ENCODE peak calls at places on chromosomes 4 and X, in ten cellular contexts. O, M, J, A, T, P, Q, W, B and S are unnamed samples.

GRCh38 chr4:150960079-150960478 is 55.0 kb downstream of the LRBA start:
- DNase-seq in B (no peak), O (no peak), W (no peak), J (no peak), T (peak; percentile 68), A (no peak), Q (peak; percentile 50), P (no peak), M (no peak), S (no peak)

GRCh38 chr4:53653484-53654053 is 62.3 kb upstream of the LNX1 start:
- DNase-seq in O (no peak), M (no peak), A (no peak), Q (peak; percentile 26), B (no peak), P (peak; percentile 97), J (no peak), T (peak; percentile 12), W (no peak), S (no peak)

GRCh38 chr4:83328486-83328885 is 6.2 kb downstream of the HPSE start:
- DNase-seq in O (no peak), W (no peak), B (no peak), A (no peak), P (no peak), Q (no peak), M (no peak), J (no peak), T (peak; percentile 37), S (peak; percentile 26)

GRCh38 chr4:110514889-110515479 is 39.0 kb downstream of the ENPEP start:
- DNase-seq in B (no peak), W (no peak), P (no peak), Q (peak; percentile 39), M (no peak), A (no peak), T (peak; percentile 37), O (no peak), J (no peak), S (no peak)

GRCh38 chrX:154804957-154805695 is at the start of gene MPP1:
- DNase-seq in P (peak; percentile 17), W (peak; percentile 90), Q (peak; percentile 84), J (peak; percentile 71), A (peak; percentile 86), M (peak; percentile 80), B (no peak), T (peak; percentile 76), O (peak; percentile 15), S (peak; percentile 73)

GRCh38 chrX:107766470-107767140 is 9.0 kb downstream of the TSC22D3 start:
- DNase-seq in J (no peak), A (peak; percentile 73), P (no peak), B (no peak), M (no peak), O (no peak), T (peak; percentile 76), Q (peak; percentile 59), W (no peak), S (no peak)

GRCh38 chrX:129823115-129823514 is 20.6 kb downstream of the ZDHHC9 start:
- DNase-seq in O (no peak), T (peak; percentile 28), P (no peak), J (peak; percentile 10), B (no peak), W (peak; percentile 51), M (peak; percentile 67), Q (peak; percentile 41), A (no peak), S (no peak)

GRCh38 chrX:118459494-118459893 is 36.1 kb upstream of the DOCK11 start:
- DNase-seq in Q (peak; percentile 38), A (no peak), M (peak; percentile 39), B (no peak), J (no peak), O (no peak), T (peak; percentile 28), P (peak; percentile 3), W (peak; percentile 46), S (no peak)

GRCh38 chr4:188372856-188373255 is 233.6 kb downstream of the TRIML1 start:
- DNase-seq in B (no peak), T (no peak), J (no peak), W (no peak), Q (no peak), A (no peak), P (no peak), M (no peak), O (peak; percentile 2), S (no peak)

GRCh38 chr4:127229866-127230608 is 402.7 kb upstream of the INTU start:
- DNase-seq in J (no peak), P (no peak), Q (no peak), A (no peak), B (no peak), W (no peak), O (no peak), M (no peak), T (no peak), S (no peak)

GRCh38 chr4:13908455-13908854 is 280.9 kb upstream of the BOD1L1 start:
- DNase-seq in A (no peak), B (no peak), T (no peak), J (no peak), Q (no peak), W (no peak), P (no peak), M (no peak), O (no peak), S (no peak)

GRCh38 chrX:138858438-138858837 is 146.9 kb upstream of the FGF13 start:
- DNase-seq in P (no peak), Q (peak; percentile 63), W (no peak), O (no peak), B (no peak), T (peak; percentile 84), J (no peak), A (no peak), M (no peak), S (no peak)

GRCh38 chr4:188986271-188986689 is 847.0 kb downstream of the TRIML1 start:
- DNase-seq in O (peak; percentile 48), B (no peak), A (no peak), T (peak; percentile 91), W (no peak), M (no peak), J (no peak), Q (peak; percentile 29), P (peak; percentile 39), S (no peak)

GRCh38 chr4:153233761-153234371 is 29.6 kb downstream of the TRIM2 start:
- DNase-seq in O (peak; percentile 74), P (no peak), W (no peak), T (peak; percentile 92), B (no peak), Q (peak; percentile 89), M (no peak), A (no peak), J (no peak), S (no peak)

GRCh38 chrX:144946696-144947095 is 300.6 kb upstream of the SPANXN1 start:
- DNase-seq in T (no peak), M (no peak), W (no peak), P (no peak), J (no peak), Q (no peak), O (no peak), A (no peak), B (no peak), S (no peak)

GRCh38 chr4:26803462-26803861 is 57.2 kb upstream of the STIM2 start:
- DNase-seq in M (no peak), A (no peak), T (peak; percentile 29), B (no peak), O (no peak), W (no peak), Q (peak; percentile 43), J (no peak), P (no peak), S (no peak)

GRCh38 chr4:87949961-87950360 is 25.6 kb upstream of the SPP1 start:
- DNase-seq in Q (no peak), A (no peak), O (no peak), J (no peak), M (no peak), B (no peak), P (no peak), W (no peak), T (peak; percentile 33), S (no peak)

GRCh38 chr4:153159016-153159415 is 45.2 kb upstream of the TRIM2 start:
- DNase-seq in J (no peak), Q (no peak), O (no peak), B (no peak), T (no peak), M (no peak), W (no peak), A (no peak), P (no peak), S (no peak)

GRCh38 chr4:183352546-183352945 is 30.3 kb upstream of the CLDN24 start:
- DNase-seq in B (no peak), M (no peak), T (no peak), J (no peak), A (no peak), W (no peak), O (no peak), Q (no peak), P (no peak), S (no peak)

GRCh38 chr4:178037459-178038214 is 595.4 kb upstream of the AGA start:
- DNase-seq in M (no peak), Q (no peak), T (no peak), W (no peak), B (no peak), O (no peak), J (no peak), P (no peak), A (no peak), S (peak; percentile 100)

GRCh38 chr4:140688711-140689598 is 67.2 kb downstream of the TBC1D9 start:
- DNase-seq in P (no peak), J (no peak), A (no peak), O (no peak), T (no peak), B (no peak), Q (no peak), W (no peak), M (no peak), S (no peak)

GRCh38 chrX:13645464-13646153 is 7.3 kb upstream of the TCEANC start:
- DNase-seq in O (no peak), W (no peak), B (no peak), T (no peak), P (no peak), Q (no peak), M (no peak), A (no peak), J (no peak), S (no peak)

GRCh38 chr4:168124008-168124641 is 31.8 kb downstream of the ANXA10 start:
- DNase-seq in O (peak; percentile 57), J (no peak), M (no peak), B (no peak), T (peak; percentile 84), A (no peak), Q (no peak), P (no peak), W (no peak), S (no peak)

GRCh38 chrX:119516157-119516702 is 48.0 kb downstream of the SLC25A5 start:
- DNase-seq in W (peak; percentile 81), J (peak; percentile 7), A (no peak), B (no peak), Q (peak; percentile 71), M (peak; percentile 54), T (peak; percentile 66), O (peak; percentile 6), P (peak; percentile 32), S (peak; percentile 42)

GRCh38 chrX:79361192-79361870 is 5.8 kb downstream of the ITM2A start:
- DNase-seq in B (no peak), O (no peak), T (no peak), W (no peak), M (no peak), P (no peak), J (no peak), Q (no peak), A (no peak), S (no peak)

GRCh38 chr4:56728512-56728911 is 47.4 kb upstream of the HOPX start:
- DNase-seq in J (no peak), W (no peak), M (no peak), T (peak; percentile 86), O (no peak), A (peak; percentile 71), P (no peak), B (no peak), Q (peak; percentile 29), S (no peak)

GRCh38 chr4:117311215-117311614 is 225.8 kb upstream of the TRAM1L1 start:
- DNase-seq in B (no peak), A (no peak), J (no peak), O (no peak), P (no peak), Q (no peak), W (no peak), T (peak; percentile 16), M (no peak), S (no peak)

GRCh38 chr4:7857238-7857701 is 82.4 kb downstream of the AFAP1 start:
- DNase-seq in J (no peak), W (no peak), B (no peak), P (no peak), T (peak; percentile 71), A (no peak), M (no peak), Q (peak; percentile 81), O (peak; percentile 39), S (no peak)